ENCODE peak calls at places on chromosomes 4 and X, in eight cellular contexts. One of them, this sample, is unnamed.

GRCh38 chr4:30828290-30828926 is 108.2 kb downstream of the PCDH7 start:
- DNase-seq in endothelial cell of umbilical vein: no peak
- DNase-seq in neural progenitor cell: no peak
- DNase-seq in K562: no peak
- DNase-seq in fibroblast of lung: no peak
- DNase-seq in PC-3: no peak
- DNase-seq in GM23338: no peak
- DNase-seq in MM.1S: no peak
- DNase-seq in this sample: no peak

GRCh38 chrX:104280609-104281008 is 25.9 kb upstream of the ESX1 start:
- DNase-seq in fibroblast of lung: no peak
- DNase-seq in MM.1S: no peak
- DNase-seq in endothelial cell of umbilical vein: no peak
- DNase-seq in PC-3: no peak
- DNase-seq in GM23338: no peak
- DNase-seq in K562: no peak
- DNase-seq in neural progenitor cell: no peak
- DNase-seq in this sample: no peak

GRCh38 chrX:110985470-110985869 is 110.5 kb upstream of the PAK3 start:
- DNase-seq in PC-3: peak
- DNase-seq in K562: no peak
- DNase-seq in GM23338: no peak
- DNase-seq in fibroblast of lung: no peak
- DNase-seq in MM.1S: no peak
- DNase-seq in neural progenitor cell: no peak
- DNase-seq in endothelial cell of umbilical vein: no peak
- DNase-seq in this sample: no peak

GRCh38 chr4:68416591-68416990 is 30.7 kb upstream of the TMPRSS11E start:
- DNase-seq in K562: no peak
- DNase-seq in fibroblast of lung: no peak
- DNase-seq in GM23338: no peak
- DNase-seq in neural progenitor cell: no peak
- DNase-seq in PC-3: peak
- DNase-seq in endothelial cell of umbilical vein: no peak
- DNase-seq in MM.1S: no peak
- DNase-seq in this sample: no peak

GRCh38 chrX:23904096-23904495 is 3.6 kb downstream of the APOO start:
- DNase-seq in endothelial cell of umbilical vein: peak
- DNase-seq in neural progenitor cell: peak
- DNase-seq in PC-3: peak
- DNase-seq in fibroblast of lung: no peak
- DNase-seq in K562: peak
- DNase-seq in GM23338: no peak
- DNase-seq in MM.1S: no peak
- DNase-seq in this sample: no peak

GRCh38 chr4:26410385-26411293 is 79.6 kb downstream of the CCKAR start:
- DNase-seq in MM.1S: peak
- DNase-seq in neural progenitor cell: peak
- DNase-seq in GM23338: peak
- DNase-seq in endothelial cell of umbilical vein: peak
- DNase-seq in K562: peak
- DNase-seq in PC-3: peak
- DNase-seq in fibroblast of lung: peak
- DNase-seq in this sample: peak

GRCh38 chrX:25858273-25858880 is 279.8 kb upstream of the MAGEB18 start:
- DNase-seq in neural progenitor cell: no peak
- DNase-seq in MM.1S: no peak
- DNase-seq in GM23338: no peak
- DNase-seq in endothelial cell of umbilical vein: peak
- DNase-seq in K562: no peak
- DNase-seq in PC-3: no peak
- DNase-seq in fibroblast of lung: peak
- DNase-seq in this sample: no peak

GRCh38 chrX:106933538-106933961 is 13.3 kb downstream of the CLDN2 start:
- DNase-seq in neural progenitor cell: no peak
- DNase-seq in endothelial cell of umbilical vein: peak
- DNase-seq in MM.1S: no peak
- DNase-seq in K562: no peak
- DNase-seq in PC-3: no peak
- DNase-seq in GM23338: no peak
- DNase-seq in fibroblast of lung: no peak
- DNase-seq in this sample: peak

GRCh38 chrX:152831391-152831790 is 528 bp downstream of the NSDHL start:
- DNase-seq in PC-3: no peak
- DNase-seq in endothelial cell of umbilical vein: no peak
- DNase-seq in MM.1S: no peak
- DNase-seq in K562: peak
- DNase-seq in fibroblast of lung: no peak
- DNase-seq in neural progenitor cell: no peak
- DNase-seq in GM23338: no peak
- DNase-seq in this sample: no peak

GRCh38 chr4:44908565-44908964 is 182.2 kb upstream of the GNPDA2 start:
- DNase-seq in GM23338: no peak
- DNase-seq in neural progenitor cell: no peak
- DNase-seq in MM.1S: no peak
- DNase-seq in K562: no peak
- DNase-seq in PC-3: no peak
- DNase-seq in endothelial cell of umbilical vein: no peak
- DNase-seq in fibroblast of lung: no peak
- DNase-seq in this sample: no peak

GRCh38 chr4:123638834-123639233 is 242.2 kb downstream of the SPRY1 start:
- DNase-seq in PC-3: no peak
- DNase-seq in fibroblast of lung: no peak
- DNase-seq in K562: no peak
- DNase-seq in neural progenitor cell: no peak
- DNase-seq in endothelial cell of umbilical vein: no peak
- DNase-seq in MM.1S: no peak
- DNase-seq in GM23338: no peak
- DNase-seq in this sample: no peak

GRCh38 chrX:33741807-33742206 is 390.3 kb downstream of the FAM47A start:
- DNase-seq in GM23338: peak
- DNase-seq in neural progenitor cell: no peak
- DNase-seq in MM.1S: no peak
- DNase-seq in K562: no peak
- DNase-seq in PC-3: no peak
- DNase-seq in fibroblast of lung: no peak
- DNase-seq in endothelial cell of umbilical vein: no peak
- DNase-seq in this sample: peak

GRCh38 chrX:29281078-29281742 is 694.0 kb downstream of the IL1RAPL1 start:
- DNase-seq in neural progenitor cell: no peak
- DNase-seq in endothelial cell of umbilical vein: no peak
- DNase-seq in fibroblast of lung: no peak
- DNase-seq in K562: no peak
- DNase-seq in MM.1S: no peak
- DNase-seq in PC-3: no peak
- DNase-seq in GM23338: no peak
- DNase-seq in this sample: no peak

GRCh38 chr4:144699565-144699964 is 53.6 kb downstream of the HHIP start:
- DNase-seq in PC-3: peak
- DNase-seq in GM23338: no peak
- DNase-seq in MM.1S: no peak
- DNase-seq in endothelial cell of umbilical vein: peak
- DNase-seq in K562: no peak
- DNase-seq in neural progenitor cell: no peak
- DNase-seq in fibroblast of lung: no peak
- DNase-seq in this sample: no peak

GRCh38 chrX:71650333-71650969 is 16.9 kb upstream of the LOC101059915 start:
- DNase-seq in PC-3: peak
- DNase-seq in MM.1S: peak
- DNase-seq in fibroblast of lung: no peak
- DNase-seq in endothelial cell of umbilical vein: peak
- DNase-seq in GM23338: no peak
- DNase-seq in K562: no peak
- DNase-seq in neural progenitor cell: no peak
- DNase-seq in this sample: no peak

GRCh38 chr4:158444621-158445020 is 77.1 kb upstream of the RXFP1 start:
- DNase-seq in neural progenitor cell: no peak
- DNase-seq in K562: no peak
- DNase-seq in MM.1S: no peak
- DNase-seq in fibroblast of lung: peak
- DNase-seq in GM23338: no peak
- DNase-seq in PC-3: peak
- DNase-seq in endothelial cell of umbilical vein: no peak
- DNase-seq in this sample: no peak

GRCh38 chr4:54958236-54958635 is 167.2 kb downstream of the KDR start:
- DNase-seq in neural progenitor cell: no peak
- DNase-seq in PC-3: no peak
- DNase-seq in endothelial cell of umbilical vein: no peak
- DNase-seq in fibroblast of lung: no peak
- DNase-seq in MM.1S: no peak
- DNase-seq in K562: no peak
- DNase-seq in GM23338: no peak
- DNase-seq in this sample: no peak

GRCh38 chr4:123919576-123920098 is 523.0 kb downstream of the SPRY1 start:
- DNase-seq in PC-3: no peak
- DNase-seq in neural progenitor cell: no peak
- DNase-seq in endothelial cell of umbilical vein: no peak
- DNase-seq in GM23338: no peak
- DNase-seq in K562: no peak
- DNase-seq in fibroblast of lung: no peak
- DNase-seq in MM.1S: no peak
- DNase-seq in this sample: no peak

GRCh38 chr4:52911684-52912294 is 49.7 kb downstream of the RASL11B start:
- DNase-seq in GM23338: peak
- DNase-seq in K562: peak
- DNase-seq in neural progenitor cell: peak
- DNase-seq in fibroblast of lung: peak
- DNase-seq in PC-3: peak
- DNase-seq in MM.1S: peak
- DNase-seq in endothelial cell of umbilical vein: peak
- DNase-seq in this sample: peak

GRCh38 chr4:52914051-52914605 is 52.0 kb downstream of the RASL11B start:
- DNase-seq in K562: no peak
- DNase-seq in neural progenitor cell: no peak
- DNase-seq in endothelial cell of umbilical vein: peak
- DNase-seq in GM23338: no peak
- DNase-seq in MM.1S: no peak
- DNase-seq in fibroblast of lung: peak
- DNase-seq in PC-3: peak
- DNase-seq in this sample: peak

GRCh38 chr4:52915131-52915645 is 53.1 kb downstream of the RASL11B start:
- DNase-seq in fibroblast of lung: no peak
- DNase-seq in GM23338: no peak
- DNase-seq in endothelial cell of umbilical vein: no peak
- DNase-seq in K562: no peak
- DNase-seq in MM.1S: no peak
- DNase-seq in PC-3: no peak
- DNase-seq in neural progenitor cell: no peak
- DNase-seq in this sample: no peak

GRCh38 chr4:52910115-52910514 is 48.0 kb downstream of the RASL11B start:
- DNase-seq in GM23338: peak
- DNase-seq in K562: no peak
- DNase-seq in endothelial cell of umbilical vein: no peak
- DNase-seq in neural progenitor cell: no peak
- DNase-seq in PC-3: no peak
- DNase-seq in fibroblast of lung: no peak
- DNase-seq in MM.1S: no peak
- DNase-seq in this sample: no peak

DNA sequence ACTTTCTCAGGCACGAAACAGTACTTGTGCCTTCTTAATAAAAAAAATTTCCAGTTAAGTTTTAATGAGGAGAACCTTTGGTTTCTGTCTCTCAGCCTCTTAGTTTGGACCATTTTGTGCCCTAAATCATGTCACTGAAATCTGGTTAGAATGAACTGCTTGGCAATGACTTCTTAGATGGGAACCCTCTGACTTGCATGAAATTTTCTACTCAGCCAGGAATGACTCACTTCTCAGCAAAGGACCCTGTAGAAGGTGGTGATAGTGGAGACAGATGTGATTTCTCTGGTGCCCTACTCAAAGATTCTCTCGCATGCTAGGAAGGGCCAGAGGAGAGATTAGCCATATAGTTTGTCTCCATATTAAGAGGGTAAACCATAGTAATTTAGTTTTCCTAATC is 50.5 kb downstream of the RASL11B start:
- DNase-seq in GM23338: no peak
- DNase-seq in MM.1S: no peak
- DNase-seq in fibroblast of lung: no peak
- DNase-seq in neural progenitor cell: no peak
- DNase-seq in K562: no peak
- DNase-seq in endothelial cell of umbilical vein: no peak
- DNase-seq in PC-3: no peak
- DNase-seq in this sample: no peak
- TF ChIP-seq EZH2 in GM23338: no peak
- TF ChIP-seq EZH2 in MM.1S: no peak
- TF ChIP-seq EZH2 in fibroblast of lung: no peak
- TF ChIP-seq EZH2 in neural progenitor cell: no peak
- TF ChIP-seq EZH2 in K562: no peak
- TF ChIP-seq EZH2 in endothelial cell of umbilical vein: no peak
- TF ChIP-seq EZH2 in PC-3: no peak
- TF ChIP-seq EZH2 in this sample: no peak

DNA sequence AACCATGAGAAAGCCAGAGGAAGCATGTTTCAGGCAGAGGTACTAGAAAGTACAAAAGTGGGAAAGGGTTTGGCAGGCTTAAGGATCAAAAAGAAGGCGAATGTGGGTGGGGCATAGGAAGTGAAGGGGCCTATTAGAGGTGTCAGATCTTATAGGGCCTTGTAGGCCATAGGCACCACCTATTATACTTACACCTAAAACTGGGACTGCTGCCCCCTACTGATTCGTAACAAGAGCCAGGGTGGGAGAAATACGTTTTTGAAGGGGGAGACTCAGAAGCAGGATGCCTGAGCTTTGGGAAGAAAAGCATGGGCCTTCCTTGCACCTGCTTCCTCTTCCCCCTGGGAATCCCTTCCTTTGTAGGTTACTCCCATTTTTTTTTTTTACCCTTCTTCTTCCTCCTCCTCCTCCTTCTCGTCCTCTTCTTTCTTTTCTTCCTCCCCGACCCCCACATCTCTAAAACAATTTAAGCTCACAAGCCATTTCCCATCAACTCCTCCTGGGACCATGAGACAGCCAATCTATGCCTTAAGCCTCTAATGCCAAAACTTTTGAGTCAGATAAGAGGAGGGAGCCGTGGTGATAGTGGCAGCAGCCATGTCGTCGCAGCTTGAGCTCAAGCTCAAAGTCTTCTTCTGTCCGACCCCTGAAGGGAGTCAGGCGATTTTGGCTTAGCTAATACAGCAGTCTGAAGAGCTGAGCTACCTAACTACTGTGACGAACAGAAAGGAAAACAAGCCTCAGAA is 40.8 kb upstream of the GPC3 start:
- DNase-seq in endothelial cell of umbilical vein: no peak
- DNase-seq in MM.1S: no peak
- DNase-seq in neural progenitor cell: peak
- DNase-seq in K562: peak
- DNase-seq in GM23338: peak
- DNase-seq in fibroblast of lung: no peak
- DNase-seq in PC-3: no peak
- DNase-seq in this sample: no peak
- TF ChIP-seq CTCF in endothelial cell of umbilical vein: no peak
- TF ChIP-seq CTCF in MM.1S: no peak
- TF ChIP-seq CTCF in neural progenitor cell: peak
- TF ChIP-seq CTCF in K562: no peak
- TF ChIP-seq CTCF in GM23338: peak
- TF ChIP-seq CTCF in fibroblast of lung: no peak
- TF ChIP-seq CTCF in PC-3: no peak
- TF ChIP-seq CTCF in this sample: no peak

GRCh38 chr4:83890231-83890630 is 354.3 kb downstream of the GPAT3 start:
- DNase-seq in MM.1S: no peak
- DNase-seq in K562: no peak
- DNase-seq in fibroblast of lung: no peak
- DNase-seq in GM23338: no peak
- DNase-seq in neural progenitor cell: no peak
- DNase-seq in endothelial cell of umbilical vein: no peak
- DNase-seq in PC-3: peak
- DNase-seq in this sample: no peak
- H3K4me2 ChIP-seq in MM.1S: no peak
- H3K4me2 ChIP-seq in K562: no peak
- H3K4me2 ChIP-seq in fibroblast of lung: no peak
- H3K4me2 ChIP-seq in GM23338: no peak
- H3K4me2 ChIP-seq in neural progenitor cell: no peak
- H3K4me2 ChIP-seq in endothelial cell of umbilical vein: no peak
- H3K4me2 ChIP-seq in PC-3: peak
- H3K4me2 ChIP-seq in this sample: no peak

GRCh38 chr4:110614981-110615365 is 7.9 kb downstream of the PITX2 start:
- DNase-seq in neural progenitor cell: peak
- DNase-seq in endothelial cell of umbilical vein: no peak
- DNase-seq in MM.1S: no peak
- DNase-seq in K562: no peak
- DNase-seq in GM23338: peak
- DNase-seq in fibroblast of lung: no peak
- DNase-seq in PC-3: no peak
- DNase-seq in this sample: no peak
- TF ChIP-seq EZH2 in neural progenitor cell: no peak
- TF ChIP-seq EZH2 in endothelial cell of umbilical vein: no peak
- TF ChIP-seq EZH2 in MM.1S: no peak
- TF ChIP-seq EZH2 in K562: no peak
- TF ChIP-seq EZH2 in GM23338: no peak
- TF ChIP-seq EZH2 in fibroblast of lung: no peak
- TF ChIP-seq EZH2 in PC-3: no peak
- TF ChIP-seq EZH2 in this sample: peak

This sample was measured in hepatocyte.